ENCODE peak calls at places on chromosome 19, in seven cellular contexts. H, X, A, S, W, L and T are unnamed samples.

GRCh38 chr19:7772752-7773291 is 9.8 kb downstream of the CLEC4M start:
- DNase-seq in S (no peak), H (no peak), A (no peak), L (no peak), W (no peak), X (no peak), T (no peak)

GRCh38 chr19:14497347-14497921 is 1.5 kb upstream of the GIPC1 start:
- DNase-seq in S (peak; percentile 33), X (no peak), H (no peak), W (no peak), A (no peak), L (no peak), T (no peak)

GRCh38 chr19:33676999-33677665 is 55.4 kb downstream of the CHST8 start:
- DNase-seq in W (no peak), A (no peak), L (peak; percentile 37), H (no peak), S (no peak), X (no peak), T (no peak)

GRCh38 chr19:32404939-32405430 is 585 bp upstream of the DPY19L3 start:
- DNase-seq in X (peak; percentile 87), H (no peak), S (peak; percentile 61), A (no peak), L (peak; percentile 88), W (no peak), T (peak; percentile 74)

GRCh38 chr19:35715355-35715809 is 2.4 kb upstream of the KMT2B start:
- DNase-seq in W (no peak), X (no peak), A (no peak), H (no peak), S (no peak), L (no peak), T (no peak)

GRCh38 chr19:38905186-38905539 is 5.4 kb downstream of the NFKBIB start:
- DNase-seq in W (no peak), L (no peak), S (no peak), A (no peak), X (no peak), H (no peak), T (no peak)

GRCh38 chr19:36573948-36574726 is 1.0 kb upstream of the ZNF529 start:
- DNase-seq in A (no peak), H (no peak), W (no peak), L (no peak), S (peak; percentile 0), X (no peak), T (peak; percentile 57)

GRCh38 chr19:38877781-38878574 is at the start of gene RINL:
- DNase-seq in H (peak; percentile 68), L (no peak), X (peak; percentile 50), W (no peak), A (peak; percentile 39), S (no peak), T (no peak)

GRCh38 chr19:55545443-55545842 is at the start of gene SBK3:
- DNase-seq in L (no peak), X (no peak), W (no peak), A (no peak), S (no peak), H (no peak), T (no peak)

GRCh38 chr19:19566306-19566705 is 28.2 kb downstream of the CILP2 start:
- DNase-seq in H (no peak), S (no peak), W (no peak), A (no peak), L (no peak), X (no peak), T (peak; percentile 21)

GRCh38 chr19:35318679-35319448 is 10.1 kb upstream of the CD22 start:
- DNase-seq in S (no peak), L (peak; percentile 67), X (peak; percentile 72), A (no peak), H (no peak), W (peak; percentile 13), T (peak; percentile 14)

GRCh38 chr19:32227561-32228165 is 117.7 kb upstream of the ZNF507 start:
- DNase-seq in S (no peak), H (no peak), X (no peak), A (no peak), W (no peak), L (no peak), T (no peak)

GRCh38 chr19:38047641-38048040 is 140.6 kb downstream of the SIPA1L3 start:
- DNase-seq in W (no peak), X (no peak), L (no peak), A (no peak), S (no peak), H (no peak), T (no peak)

GRCh38 chr19:32265991-32266390 is 79.4 kb upstream of the ZNF507 start:
- DNase-seq in S (no peak), A (no peak), H (no peak), L (no peak), X (no peak), W (no peak), T (no peak)

GRCh38 chr19:19746286-19747213 is 13.6 kb upstream of the ZNF14 start:
- DNase-seq in W (no peak), H (no peak), S (no peak), A (no peak), L (peak; percentile 48), X (no peak), T (no peak)

GRCh38 chr19:38970664-38971532 is 4.6 kb downstream of the FBXO17 start:
- DNase-seq in L (no peak), X (no peak), A (no peak), H (no peak), S (no peak), W (no peak), T (no peak)

GRCh38 chr19:39038098-39038497 is 5.7 kb upstream of the FBXO27 start:
- DNase-seq in X (no peak), A (no peak), W (no peak), S (peak; percentile 65), H (no peak), L (no peak), T (peak; percentile 30)

GRCh38 chr19:16969127-16969526 is 57.5 kb downstream of the CPAMD8 start:
- DNase-seq in W (no peak), H (no peak), S (no peak), L (no peak), X (no peak), A (no peak), T (no peak)
- H3K4me1 ChIP-seq in W (no peaks in the 10 kb centered on the region), H (no peaks in the 10 kb centered on the region), S (no peaks in the 10 kb centered on the region), L (no peaks in the 10 kb centered on the region), X (no peaks in the 10 kb centered on the region), A (no peaks in the 10 kb centered on the region), T (peaks cover 4% of the 10 kb centered on the region)

GRCh38 chr19:5536337-5536894 is 31.3 kb downstream of the TINCR start:
- DNase-seq in A (no peak), L (no peak), W (no peak), S (peak; percentile 97), H (no peak), X (peak; percentile 62), T (peak; percentile 58)
- H3K4me3 ChIP-seq in A (no peak overlapping the region), L (no peak overlapping the region), W (peak overlapping the region; percentile 39), S (no peak overlapping the region), H (no peak overlapping the region), X (no peak overlapping the region), T (no peak overlapping the region)

DNA sequence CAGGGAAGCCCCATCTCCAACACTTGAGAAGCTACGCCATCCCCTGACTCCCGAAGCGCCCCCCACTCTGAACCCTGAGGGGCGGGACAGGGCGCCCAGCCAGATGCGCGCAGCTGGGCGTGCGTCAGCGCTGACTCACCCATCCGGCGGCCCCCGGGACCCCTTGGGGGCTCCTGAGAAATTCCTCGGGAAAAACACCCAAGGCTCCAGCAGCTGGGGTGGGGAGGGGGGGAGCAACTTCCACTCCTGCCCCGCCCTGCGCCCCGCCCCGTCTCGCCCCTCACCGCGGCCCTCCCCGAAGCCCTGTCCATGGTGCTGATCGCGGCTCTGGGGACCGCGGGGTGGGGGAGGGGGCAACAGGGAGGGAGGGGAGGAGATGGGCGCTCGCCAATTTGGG is 1.0 kb downstream of the COL5A3 start:
- DNase-seq in S (peak; percentile 80), L (peak; percentile 80), X (peak; percentile 90), A (peak; percentile 51), H (peak; percentile 9), W (no peak), T (peak; percentile 79)
- H3K4me1 ChIP-seq in S (no peaks in the 10 kb centered on the region), L (peaks cover 11% of the 10 kb centered on the region), X (no peaks in the 10 kb centered on the region), A (peaks cover 16% of the 10 kb centered on the region), H (peaks cover 11% of the 10 kb centered on the region), W (peaks cover 50% of the 10 kb centered on the region), T (peaks cover 51% of the 10 kb centered on the region)

GRCh38 chr19:49084206-49085019 is 838 bp upstream of the SNRNP70 start:
- DNase-seq in S (no peak), L (no peak), W (no peak), H (no peak), X (no peak), A (no peak), T (no peak)
- H3K4me3 ChIP-seq in S (peak overlapping the region; percentile 13), L (peak overlapping the region; percentile 84), W (peak overlapping the region; percentile 88), H (peak overlapping the region; percentile 34), X (peak overlapping the region; percentile 100), A (peak overlapping the region; percentile 74), T (peak overlapping the region; percentile 98)

DNA sequence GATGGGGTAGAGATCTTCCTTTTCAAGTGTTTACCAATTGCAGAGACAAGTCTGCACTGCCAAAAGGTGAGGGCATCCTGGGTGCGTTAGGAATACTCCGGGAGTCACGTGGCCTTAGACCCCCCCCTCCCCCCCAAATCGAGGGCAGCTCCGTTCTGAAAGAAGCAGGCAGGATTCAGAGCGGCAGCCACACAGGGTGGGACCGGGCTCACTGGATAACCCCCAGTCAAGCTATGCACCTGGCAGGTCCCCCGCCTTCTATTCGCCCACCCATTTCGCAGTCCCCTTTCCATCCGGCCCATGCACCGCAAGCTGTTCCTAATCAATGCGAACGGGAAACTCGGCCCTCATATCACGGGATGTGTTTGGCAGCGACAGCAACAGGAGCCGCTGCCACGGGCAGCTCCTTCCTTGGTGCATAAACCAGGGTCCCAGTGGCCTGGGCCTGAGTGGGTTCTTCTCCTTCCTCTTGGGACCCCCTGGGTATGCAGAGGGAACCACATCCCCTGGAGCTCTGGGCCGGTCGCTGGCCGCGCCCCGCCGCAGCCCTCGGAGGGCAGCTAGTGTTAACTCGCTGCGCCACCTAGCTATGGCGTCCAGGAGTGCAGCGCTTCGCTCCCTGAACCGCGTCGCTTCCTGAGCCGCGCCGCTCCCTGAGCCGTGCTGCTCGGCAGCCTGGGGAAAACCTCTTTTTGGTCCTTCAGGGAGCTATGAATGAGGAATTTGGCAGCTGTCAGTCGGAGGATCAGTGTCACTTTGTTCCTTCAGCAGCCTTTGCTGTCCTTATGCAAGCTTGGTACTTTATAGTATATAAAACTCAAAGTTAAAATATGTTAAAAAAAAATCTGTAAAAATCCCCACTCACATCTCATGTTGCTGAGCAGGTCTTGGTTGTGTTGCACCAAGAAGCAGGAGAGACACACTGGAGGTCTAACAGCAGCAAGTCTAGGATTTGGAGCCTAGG is 41.4 kb downstream of the LYL1 start:
- DNase-seq in X (peak; percentile 93), W (no peak), S (peak; percentile 92), L (peak; percentile 92), H (peak; percentile 74), A (peak; percentile 37), T (peak; percentile 95)
- H3K4me1 ChIP-seq in X (peaks cover 98% of the 10 kb centered on the region), W (peaks cover 99% of the 10 kb centered on the region), S (peaks cover 8% of the 10 kb centered on the region), L (peaks cover 81% of the 10 kb centered on the region), H (peaks cover 8% of the 10 kb centered on the region), A (no peaks in the 10 kb centered on the region), T (peaks cover 98% of the 10 kb centered on the region)

DNA sequence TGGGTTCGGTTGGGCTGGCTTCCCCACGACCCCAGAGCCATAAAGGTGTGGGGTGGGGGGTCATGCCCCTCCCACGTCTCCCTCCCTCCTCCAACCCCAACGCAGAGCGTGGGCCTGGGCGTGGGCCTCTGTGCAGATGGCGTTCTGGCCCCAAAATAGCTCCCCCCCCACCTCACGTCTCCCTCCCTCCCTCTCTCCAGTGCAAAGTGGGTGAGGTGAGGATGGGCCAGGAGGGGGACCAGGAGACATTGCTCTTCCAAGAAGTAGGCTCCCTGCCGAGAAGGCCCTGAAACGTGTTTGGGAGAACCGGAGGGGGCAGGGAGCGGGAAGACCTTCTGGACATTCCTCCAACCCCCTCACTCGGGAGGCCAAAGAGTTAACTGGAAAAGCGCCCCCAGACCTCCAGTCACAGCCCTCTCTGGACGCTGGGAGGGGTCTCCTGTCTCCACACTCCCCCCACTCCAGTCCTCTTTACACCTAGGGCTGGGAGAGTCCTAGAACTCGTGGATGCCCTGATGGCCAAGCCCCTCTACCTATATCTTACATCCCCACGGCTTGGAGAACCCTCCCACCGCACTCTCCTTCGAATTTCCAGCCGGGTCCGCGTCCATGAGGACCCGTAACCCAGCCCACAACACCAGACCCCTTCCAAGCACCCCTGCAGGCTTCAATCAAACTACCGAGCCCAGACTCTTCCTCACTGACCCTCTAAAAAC is 855 bp downstream of the UNC13A start:
- DNase-seq in S (no peak), H (no peak), L (no peak), X (no peak), A (no peak), W (no peak), T (no peak)
- H3K4me3 ChIP-seq in S (peak overlapping the region; percentile 19), H (no peak overlapping the region), L (peak overlapping the region; percentile 42), X (no peak overlapping the region), A (no peak overlapping the region), W (peak overlapping the region; percentile 63), T (no peak overlapping the region)